ENCODE peak calls at places on chromosomes 2 and 18, in five cellular contexts. One of them, this sample, is unnamed.

GRCh38 chr2:44257781-44258180 is 17.5 kb upstream of the SLC3A1 start:
- DNase-seq in K562: no peak
- DNase-seq in A549: no peak
- DNase-seq in GM12878: no peak
- DNase-seq in HepG2: no peak
- DNase-seq in this sample: no peak

GRCh38 chr2:166285215-166285614 is 90.5 kb downstream of the SCN9A start:
- DNase-seq in K562: no peak
- DNase-seq in A549: no peak
- DNase-seq in GM12878: no peak
- DNase-seq in HepG2: no peak
- DNase-seq in this sample: no peak

GRCh38 chr18:3281456-3282400 is 19.8 kb downstream of the MYL12B start:
- DNase-seq in K562: peak
- DNase-seq in A549: peak
- DNase-seq in GM12878: no peak
- DNase-seq in HepG2: peak
- DNase-seq in this sample: no peak

GRCh38 chr18:49241852-49242251 is 218.6 kb downstream of the DYM start:
- DNase-seq in K562: no peak
- DNase-seq in A549: no peak
- DNase-seq in GM12878: no peak
- DNase-seq in HepG2: no peak
- DNase-seq in this sample: no peak

GRCh38 chr18:34158881-34159690 is 65.6 kb downstream of the NOL4 start:
- DNase-seq in K562: no peak
- DNase-seq in A549: no peak
- DNase-seq in GM12878: no peak
- DNase-seq in HepG2: peak
- DNase-seq in this sample: peak

GRCh38 chr2:53289309-53290006 is 478.1 kb upstream of the CHAC2 start:
- DNase-seq in K562: no peak
- DNase-seq in A549: no peak
- DNase-seq in GM12878: no peak
- DNase-seq in HepG2: no peak
- DNase-seq in this sample: no peak

GRCh38 chr2:154470386-154470785 is 228.1 kb upstream of the KCNJ3 start:
- DNase-seq in K562: no peak
- DNase-seq in A549: no peak
- DNase-seq in GM12878: no peak
- DNase-seq in HepG2: no peak
- DNase-seq in this sample: no peak

GRCh38 chr2:53877556-53877955 is 17.8 kb upstream of the GPR75 start:
- DNase-seq in K562: no peak
- DNase-seq in A549: no peak
- DNase-seq in GM12878: no peak
- DNase-seq in HepG2: no peak
- DNase-seq in this sample: no peak

GRCh38 chr18:77736817-77737216 is 487.2 kb downstream of the GALR1 start:
- DNase-seq in K562: no peak
- DNase-seq in A549: no peak
- DNase-seq in GM12878: no peak
- DNase-seq in HepG2: no peak
- DNase-seq in this sample: no peak

GRCh38 chr2:193240752-193241151 is 1046.0 kb upstream of the TMEFF2 start:
- DNase-seq in K562: peak
- DNase-seq in A549: no peak
- DNase-seq in GM12878: no peak
- DNase-seq in HepG2: peak
- DNase-seq in this sample: no peak

GRCh38 chr2:113175101-113175628 is 1.4 kb downstream of the PSD4 start:
- DNase-seq in K562: no peak
- DNase-seq in A549: no peak
- DNase-seq in GM12878: peak
- DNase-seq in HepG2: no peak
- DNase-seq in this sample: no peak

GRCh38 chr18:2306641-2307040 is 264.7 kb downstream of the METTL4 start:
- DNase-seq in K562: no peak
- DNase-seq in A549: no peak
- DNase-seq in GM12878: no peak
- DNase-seq in HepG2: no peak
- DNase-seq in this sample: no peak

GRCh38 chr2:9984217-9984739 is 32.8 kb downstream of the GRHL1 start:
- DNase-seq in K562: peak
- DNase-seq in A549: peak
- DNase-seq in GM12878: peak
- DNase-seq in HepG2: peak
- DNase-seq in this sample: no peak

GRCh38 chr2:30691948-30692828 is 115.1 kb downstream of the CAPN13 start:
- DNase-seq in K562: no peak
- DNase-seq in A549: no peak
- DNase-seq in GM12878: no peak
- DNase-seq in HepG2: no peak
- DNase-seq in this sample: no peak

GRCh38 chr2:232789067-232789466 is 12.7 kb upstream of the KCNJ13 start:
- DNase-seq in K562: no peak
- DNase-seq in A549: no peak
- DNase-seq in GM12878: no peak
- DNase-seq in HepG2: no peak
- DNase-seq in this sample: no peak

GRCh38 chr2:97808816-97809215 is 95.4 kb downstream of the ZAP70 start:
- DNase-seq in K562: no peak
- DNase-seq in A549: no peak
- DNase-seq in GM12878: no peak
- DNase-seq in HepG2: no peak
- DNase-seq in this sample: no peak

GRCh38 chr2:96138146-96139145 is at the start of gene ASTL:
- DNase-seq in K562: peak
- DNase-seq in A549: peak
- DNase-seq in GM12878: no peak
- DNase-seq in HepG2: peak
- DNase-seq in this sample: peak

GRCh38 chr2:55555977-55556376 is 36.5 kb downstream of the CFAP36 start:
- DNase-seq in K562: no peak
- DNase-seq in A549: no peak
- DNase-seq in GM12878: no peak
- DNase-seq in HepG2: no peak
- DNase-seq in this sample: no peak

GRCh38 chr2:204673877-204674276 is 128.6 kb downstream of the PARD3B start:
- DNase-seq in K562: no peak
- DNase-seq in A549: no peak
- DNase-seq in GM12878: no peak
- DNase-seq in HepG2: no peak
- DNase-seq in this sample: no peak

GRCh38 chr2:120871881-120872620 is 136.4 kb downstream of the GLI2 start:
- DNase-seq in K562: no peak
- DNase-seq in A549: no peak
- DNase-seq in GM12878: no peak
- DNase-seq in HepG2: no peak
- DNase-seq in this sample: no peak

GRCh38 chr18:6341303-6341702 is 73.4 kb downstream of the L3MBTL4 start:
- DNase-seq in K562: no peak
- DNase-seq in A549: no peak
- DNase-seq in GM12878: no peak
- DNase-seq in HepG2: no peak
- DNase-seq in this sample: no peak

GRCh38 chr2:33104052-33104623 is 157.4 kb downstream of the LTBP1 start:
- DNase-seq in K562: no peak
- DNase-seq in A549: no peak
- DNase-seq in GM12878: no peak
- DNase-seq in HepG2: no peak
- DNase-seq in this sample: no peak

GRCh38 chr2:168392031-168392430 is 64.0 kb upstream of the CERS6 start:
- DNase-seq in K562: no peak
- DNase-seq in A549: no peak
- DNase-seq in GM12878: no peak
- DNase-seq in HepG2: no peak
- DNase-seq in this sample: no peak

GRCh38 chr2:42792087-42792582 is 248 bp downstream of the HAAO start:
- DNase-seq in K562: no peak
- DNase-seq in A549: no peak
- DNase-seq in GM12878: no peak
- DNase-seq in HepG2: no peak
- DNase-seq in this sample: no peak

GRCh38 chr2:187654535-187654934 is 100.3 kb upstream of the TFPI start:
- DNase-seq in K562: no peak
- DNase-seq in A549: no peak
- DNase-seq in GM12878: no peak
- DNase-seq in HepG2: no peak
- DNase-seq in this sample: no peak

GRCh38 chr2:88641330-88641729 is 14.1 kb upstream of the EIF2AK3 start:
- DNase-seq in K562: no peak
- DNase-seq in A549: no peak
- DNase-seq in GM12878: no peak
- DNase-seq in HepG2: no peak
- DNase-seq in this sample: no peak

GRCh38 chr2:694174-694573 is 17.0 kb upstream of the TMEM18 start:
- DNase-seq in K562: no peak
- DNase-seq in A549: no peak
- DNase-seq in GM12878: no peak
- DNase-seq in HepG2: no peak
- DNase-seq in this sample: no peak

GRCh38 chr2:210323003-210323402 is 8.0 kb upstream of the MYL1 start:
- DNase-seq in K562: no peak
- DNase-seq in A549: no peak
- DNase-seq in GM12878: no peak
- DNase-seq in HepG2: no peak
- DNase-seq in this sample: no peak

GRCh38 chr2:211405036-211405435 is 848.6 kb downstream of the CPS1 start:
- DNase-seq in K562: no peak
- DNase-seq in A549: no peak
- DNase-seq in GM12878: no peak
- DNase-seq in HepG2: no peak
- DNase-seq in this sample: no peak

GRCh38 chr2:157692768-157693167 is 64.1 kb upstream of the ACVR1C start:
- DNase-seq in K562: no peak
- DNase-seq in A549: no peak
- DNase-seq in GM12878: no peak
- DNase-seq in HepG2: no peak
- DNase-seq in this sample: no peak

GRCh38 chr2:94870392-94871225 is 621 bp upstream of the TEKT4 start:
- DNase-seq in K562: peak
- DNase-seq in A549: no peak
- DNase-seq in GM12878: no peak
- DNase-seq in HepG2: peak
- DNase-seq in this sample: peak

GRCh38 chr2:54629914-54630609 is 93.4 kb upstream of the EML6 start:
- DNase-seq in K562: no peak
- DNase-seq in A549: peak
- DNase-seq in GM12878: peak
- DNase-seq in HepG2: peak
- DNase-seq in this sample: no peak

GRCh38 chr2:43018179-43019024 is 208.0 kb downstream of the ZFP36L2 start:
- DNase-seq in K562: no peak
- DNase-seq in A549: no peak
- DNase-seq in GM12878: no peak
- DNase-seq in HepG2: peak
- DNase-seq in this sample: no peak

DNA sequence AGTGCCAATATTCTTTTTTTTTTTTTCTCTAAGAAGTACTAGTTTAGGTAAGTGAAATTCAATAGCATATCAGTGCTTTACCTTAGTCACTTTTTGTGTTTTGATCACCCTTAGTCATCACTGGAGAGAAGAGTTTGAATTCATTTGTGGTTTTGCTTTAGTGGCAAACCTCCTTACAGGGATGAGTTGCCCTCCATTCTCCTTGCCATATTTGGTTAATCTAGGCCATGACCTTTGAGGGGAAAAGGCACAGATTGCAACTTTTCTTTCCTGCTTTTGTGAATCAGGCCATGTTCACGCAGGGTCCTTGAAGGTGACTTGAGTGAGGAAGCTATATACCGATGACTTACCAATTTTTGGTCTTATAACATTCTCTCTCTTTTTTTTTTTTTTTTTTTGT is 34.4 kb downstream of the PLEKHA3 start:
- DNase-seq in K562: no peak
- DNase-seq in A549: no peak
- DNase-seq in GM12878: no peak
- DNase-seq in HepG2: no peak
- DNase-seq in this sample: no peak
- TF ChIP-seq USF2 in K562: no peak
- TF ChIP-seq USF2 in A549: no peak
- TF ChIP-seq USF2 in GM12878: no peak
- TF ChIP-seq USF2 in HepG2: no peak
- TF ChIP-seq USF2 in this sample: no peak

DNA sequence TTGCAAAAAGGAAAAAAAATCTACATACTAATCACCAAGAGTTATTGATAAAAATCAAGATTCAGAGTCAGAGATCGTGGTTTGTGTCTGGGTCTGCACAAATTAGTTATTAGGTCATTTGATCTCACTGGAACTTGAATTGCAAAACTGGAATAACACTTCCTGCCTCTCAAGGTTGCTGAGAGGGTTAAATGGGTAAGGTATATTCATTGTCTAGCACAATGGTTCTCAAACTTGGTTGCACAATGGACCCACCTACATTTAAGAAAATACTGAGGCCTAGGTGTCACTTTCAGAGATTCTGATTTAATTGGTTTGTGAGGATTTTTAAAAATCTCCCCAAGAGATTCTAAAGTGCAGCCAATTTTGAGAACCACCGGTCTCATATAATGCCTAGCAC is 84.8 kb downstream of the COBLL1 start:
- DNase-seq in K562: no peak
- DNase-seq in A549: no peak
- DNase-seq in GM12878: no peak
- DNase-seq in HepG2: peak
- DNase-seq in this sample: no peak
- TF ChIP-seq MAX in K562: no peak
- TF ChIP-seq MAX in A549: no peak
- TF ChIP-seq MAX in GM12878: no peak
- TF ChIP-seq MAX in HepG2: no peak
- TF ChIP-seq MAX in this sample: no peak

GRCh38 chr18:73099759-73100158 is 232.0 kb upstream of the NETO1 start:
- DNase-seq in K562: no peak
- DNase-seq in A549: no peak
- DNase-seq in GM12878: no peak
- DNase-seq in HepG2: no peak
- DNase-seq in this sample: no peak

DNA sequence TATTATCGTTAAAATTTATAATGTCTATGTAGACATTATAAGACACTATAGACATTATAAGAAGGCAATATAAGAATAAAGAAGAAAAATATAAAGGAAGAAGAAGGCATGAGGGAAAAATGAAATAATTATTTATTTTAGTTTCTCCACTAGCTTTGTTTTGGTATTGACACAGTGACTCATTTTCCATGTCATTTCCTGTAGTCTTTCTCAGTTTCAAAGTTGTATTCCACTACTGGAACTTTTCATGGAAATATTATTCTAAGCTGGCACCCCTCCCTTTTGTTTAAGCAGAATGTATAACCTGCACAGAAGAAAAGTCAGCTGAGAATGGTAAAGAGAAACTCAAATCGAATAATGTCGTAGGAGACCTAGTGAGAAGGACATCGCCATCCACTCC is 234.2 kb upstream of the NETO1 start:
- DNase-seq in K562: no peak
- DNase-seq in A549: no peak
- DNase-seq in GM12878: no peak
- DNase-seq in HepG2: no peak
- DNase-seq in this sample: no peak
- TF ChIP-seq ESRRA in K562: no peak
- TF ChIP-seq ESRRA in A549: no peak
- TF ChIP-seq ESRRA in GM12878: no peak
- TF ChIP-seq ESRRA in HepG2: no peak
- TF ChIP-seq ESRRA in this sample: no peak

GRCh38 chr2:143681006-143681405 is 551.8 kb downstream of the ARHGAP15 start:
- DNase-seq in K562: no peak
- DNase-seq in A549: no peak
- DNase-seq in GM12878: no peak
- DNase-seq in HepG2: no peak
- DNase-seq in this sample: no peak
- TF ChIP-seq USF2 in K562: no peak
- TF ChIP-seq USF2 in A549: no peak
- TF ChIP-seq USF2 in GM12878: no peak
- TF ChIP-seq USF2 in HepG2: no peak
- TF ChIP-seq USF2 in this sample: no peak